ENCODE peak calls at places on chromosomes 1 and 21, in eight cellular contexts. Z is SK-N-SH, B is Panc1, A is A549, D is HCT116, E is GM23338, S is K562, V is HepG2. T is an unnamed sample.

GRCh38 chr1:209248649-209249279 is 334.8 kb upstream of the CAMK1G start:
- DNase-seq in B (peak), V (peak), S (peak), A (peak), E (peak), D (peak), Z (peak), T (peak)

GRCh38 chr1:225946803-225947202 is 5.8 kb upstream of the LEFTY2 start:
- DNase-seq in Z (no peak), V (no peak), A (no peak), E (no peak), D (no peak), S (no peak), B (no peak), T (no peak)

GRCh38 chr1:119988316-119989067 is 81.0 kb downstream of the NOTCH2 start:
- DNase-seq in A (no peak), E (no peak), Z (no peak), S (no peak), B (no peak), V (no peak), D (no peak), T (peak)

GRCh38 chr1:58848818-58849411 is 65.1 kb upstream of the JUN start:
- DNase-seq in A (peak), E (peak), Z (peak), B (peak), S (peak), D (peak), V (peak), T (no peak)

GRCh38 chr21:18986197-18986596 is 582.6 kb upstream of the TMPRSS15 start:
- DNase-seq in B (no peak), D (no peak), E (no peak), Z (no peak), V (no peak), S (no peak), A (no peak), T (no peak)

GRCh38 chr1:20405051-20405754 is 80.8 kb downstream of the CAMK2N1 start:
- DNase-seq in D (no peak), S (no peak), V (no peak), A (no peak), E (no peak), Z (no peak), B (no peak), T (no peak)

GRCh38 chr1:205118810-205119209 is 3.0 kb downstream of the RBBP5 start:
- DNase-seq in A (no peak), E (no peak), S (no peak), D (no peak), Z (no peak), B (no peak), V (no peak), T (no peak)

GRCh38 chr1:183242556-183242955 is 56.5 kb downstream of the LAMC2 start:
- DNase-seq in E (no peak), B (no peak), Z (no peak), A (no peak), S (no peak), D (no peak), V (no peak), T (no peak)

GRCh38 chr1:63575340-63575826 is 17.8 kb upstream of the PGM1 start:
- DNase-seq in V (no peak), A (no peak), S (peak), D (peak), Z (peak), B (peak), E (peak), T (no peak)

GRCh38 chr1:225865514-225865913 is 16.7 kb downstream of the TMEM63A start:
- DNase-seq in V (no peak), Z (no peak), B (no peak), A (no peak), D (no peak), S (no peak), E (no peak), T (no peak)

GRCh38 chr1:94142022-94142421 is 21.1 kb upstream of the ABCA4 start:
- DNase-seq in Z (no peak), D (no peak), S (no peak), A (no peak), E (no peak), V (no peak), B (no peak), T (no peak)

GRCh38 chr1:15945832-15946448 is 30.0 kb downstream of the ZBTB17 start:
- DNase-seq in A (no peak), E (no peak), B (no peak), D (no peak), Z (no peak), S (no peak), V (no peak), T (no peak)

GRCh38 chr21:27206368-27206982 is 239.6 kb upstream of the ADAMTS5 start:
- DNase-seq in V (no peak), Z (no peak), A (no peak), S (no peak), B (no peak), D (no peak), E (peak), T (no peak)

GRCh38 chr1:202576816-202577215 is 133.4 kb downstream of the SYT2 start:
- DNase-seq in Z (no peak), D (no peak), B (no peak), S (no peak), A (no peak), E (no peak), V (peak), T (peak)

GRCh38 chr1:26035203-26035958 is 10.5 kb downstream of the SLC30A2 start:
- DNase-seq in V (peak), B (peak), S (peak), E (peak), Z (peak), D (peak), A (peak), T (peak)

GRCh38 chr1:110483308-110483685 is 32.3 kb downstream of the PROK1 start:
- DNase-seq in D (no peak), A (no peak), V (no peak), S (no peak), Z (no peak), E (no peak), B (no peak), T (no peak)

GRCh38 chr1:24900486-24900849 is 29.6 kb downstream of the RUNX3 start:
- DNase-seq in D (no peak), E (no peak), Z (no peak), S (no peak), A (no peak), V (no peak), B (no peak), T (no peak)

GRCh38 chr21:45513741-45514310 is 28.4 kb downstream of the SLC19A1 start:
- DNase-seq in B (no peak), S (no peak), Z (no peak), E (no peak), A (no peak), V (no peak), D (no peak), T (no peak)

GRCh38 chr1:220370041-220370700 is 97.9 kb upstream of the RAB3GAP2 start:
- DNase-seq in D (peak), Z (peak), E (no peak), B (no peak), V (no peak), S (no peak), A (no peak), T (no peak)

GRCh38 chr1:32465541-32466002 is 700 bp downstream of the ZBTB8B start:
- DNase-seq in D (no peak), E (peak), Z (no peak), V (no peak), A (no peak), B (no peak), S (no peak), T (no peak)

GRCh38 chr1:32466761-32467160 is 1.9 kb downstream of the ZBTB8B start:
- DNase-seq in Z (no peak), D (no peak), E (no peak), S (no peak), A (no peak), V (no peak), B (no peak), T (no peak)

GRCh38 chr1:32468791-32469190 is 3.9 kb downstream of the ZBTB8B start:
- DNase-seq in S (no peak), Z (no peak), V (no peak), E (no peak), A (no peak), D (no peak), B (no peak), T (no peak)

GRCh38 chr1:32464716-32465540 is at the start of gene ZBTB8B:
- DNase-seq in E (peak), A (peak), S (peak), V (peak), B (no peak), D (peak), Z (peak), T (no peak)

DNA sequence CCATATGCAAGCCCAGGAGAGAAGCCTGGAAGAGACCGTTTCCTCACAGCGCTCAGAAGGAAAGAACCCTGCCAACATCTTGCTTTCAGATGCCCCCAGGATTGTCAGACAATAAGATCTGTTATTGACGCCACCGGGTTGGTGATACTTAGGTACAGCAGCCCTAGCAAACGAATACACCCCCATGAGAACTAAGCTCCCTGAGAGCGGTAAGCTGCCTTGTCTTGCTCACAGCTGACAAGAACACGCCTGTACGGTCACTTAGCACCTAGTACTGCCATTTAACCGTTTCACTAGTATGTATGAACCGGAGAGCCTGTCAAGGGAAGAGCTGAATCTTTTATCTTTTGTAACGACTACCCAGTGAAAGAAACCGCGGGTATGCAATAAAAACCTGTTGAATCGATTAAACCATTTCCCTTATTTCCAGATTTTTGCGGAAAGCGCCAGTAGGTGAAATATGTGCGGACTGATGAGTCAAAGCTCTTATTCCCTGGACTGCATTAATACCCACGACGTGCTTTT is 619 bp upstream of the ZBTB8B start:
- DNase-seq in Z (peak), D (no peak), S (no peak), A (no peak), V (no peak), E (peak), B (no peak), T (no peak)
- H3K4me3 ChIP-seq in Z (peak), D (no peak), S (no peak), A (peak), V (peak), E (peak), B (peak), T (no peak)

GRCh38 chr1:243528459-243529120 is 272.7 kb downstream of the SDCCAG8 start:
- DNase-seq in B (no peak), V (no peak), D (no peak), A (no peak), E (no peak), Z (no peak), S (no peak), T (no peak)

GRCh38 chr1:243523766-243524165 is 267.9 kb downstream of the SDCCAG8 start:
- DNase-seq in B (no peak), V (no peak), E (no peak), D (no peak), A (no peak), Z (no peak), S (no peak), T (no peak)

GRCh38 chr1:243526180-243526579 is 270.3 kb downstream of the SDCCAG8 start:
- DNase-seq in S (no peak), Z (no peak), E (no peak), B (no peak), D (no peak), V (no peak), A (no peak), T (no peak)

GRCh38 chr1:243520831-243521230 is 265.0 kb downstream of the SDCCAG8 start:
- DNase-seq in B (no peak), V (peak), A (no peak), Z (no peak), D (no peak), E (no peak), S (no peak), T (no peak)

GRCh38 chr1:243525085-243525487 is 269.2 kb downstream of the SDCCAG8 start:
- DNase-seq in Z (no peak), V (peak), A (peak), E (no peak), D (no peak), B (no peak), S (no peak), T (no peak)
- TF ChIP-seq REST in Z (no peak), V (no peak), A (no peak), E (no peak), D (no peak), B (no peak), S (no peak), T (no peak)

GRCh38 chr1:155859881-155860841 is 794 bp downstream of the SYT11 start:
- DNase-seq in E (peak), B (no peak), V (peak), A (no peak), Z (peak), S (peak), D (no peak), T (peak)

GRCh38 chr1:155858805-155859233 is 548 bp upstream of the SYT11 start:
- DNase-seq in V (no peak), S (no peak), Z (no peak), D (no peak), E (no peak), B (no peak), A (peak), T (peak)

GRCh38 chr1:155864393-155864792 is 5.0 kb downstream of the SYT11 start:
- DNase-seq in E (no peak), D (no peak), B (no peak), V (no peak), Z (no peak), A (no peak), S (no peak), T (no peak)

GRCh38 chr1:155859234-155859829 is at the start of gene SYT11:
- DNase-seq in B (peak), V (peak), E (peak), S (peak), Z (peak), A (peak), D (peak), T (peak)

GRCh38 chr1:155860939-155861496 is 1.7 kb downstream of the SYT11 start:
- DNase-seq in A (no peak), V (no peak), S (no peak), E (peak), D (no peak), B (no peak), Z (no peak), T (no peak)
- H3K4me3 ChIP-seq in A (no peak), V (peak), S (no peak), E (peak), D (no peak), B (peak), Z (peak), T (peak)

DNA sequence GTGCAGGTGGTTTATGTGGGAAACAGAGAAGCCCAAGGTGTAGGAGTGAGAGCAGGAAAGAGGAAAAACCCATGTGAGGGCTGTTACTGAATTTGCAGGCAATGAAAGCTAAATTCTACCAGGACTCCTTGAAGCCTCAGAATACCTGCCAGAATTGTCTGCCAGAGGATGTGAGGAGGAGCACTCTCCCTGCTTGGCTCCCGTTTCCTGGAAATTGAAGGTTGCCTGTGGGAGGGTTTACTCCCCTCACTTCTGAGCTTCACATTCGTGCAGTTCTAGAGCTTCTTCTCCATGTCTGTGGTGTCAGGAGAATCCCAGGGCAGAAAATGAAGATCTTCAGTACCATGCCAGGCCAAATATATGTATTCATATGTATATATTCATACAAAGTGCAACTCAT is 220.8 kb upstream of the ZP4 start:
- DNase-seq in S (no peak), B (no peak), Z (no peak), D (no peak), A (no peak), E (no peak), V (no peak), T (no peak)
- TF ChIP-seq REST in S (no peak), B (no peak), Z (no peak), D (no peak), A (no peak), E (no peak), V (no peak), T (no peak)

GRCh38 chr1:163201906-163202305 is 810 bp downstream of the RGS5 start:
- DNase-seq in Z (no peak), V (no peak), A (no peak), B (no peak), E (no peak), D (no peak), S (no peak), T (no peak)
- H3K4me3 ChIP-seq in Z (peak), V (no peak), A (no peak), B (peak), E (peak), D (no peak), S (no peak), T (no peak)

GRCh38 chr1:204113900-204114299 is 37.9 kb downstream of the ETNK2 start:
- DNase-seq in A (no peak), D (no peak), V (no peak), S (no peak), B (no peak), E (no peak), Z (no peak), T (no peak)

GRCh38 chr1:204108312-204109141 is 35.6 kb downstream of the SOX13 start:
- DNase-seq in S (no peak), E (peak), A (no peak), B (no peak), D (no peak), Z (no peak), V (no peak), T (no peak)

GRCh38 chr1:204112876-204113730 is 38.7 kb downstream of the ETNK2 start:
- DNase-seq in D (no peak), S (no peak), E (no peak), V (no peak), A (no peak), B (no peak), Z (no peak), T (no peak)

GRCh38 chr1:204107892-204108291 is 35.0 kb downstream of the SOX13 start:
- DNase-seq in D (no peak), A (no peak), B (no peak), E (no peak), S (no peak), Z (no peak), V (no peak), T (no peak)

GRCh38 chr1:204110894-204111633 is 38.1 kb downstream of the SOX13 start:
- DNase-seq in E (peak), S (no peak), D (no peak), B (no peak), Z (no peak), V (no peak), A (no peak), T (no peak)
- TF ChIP-seq REST in E (no peak), S (no peak), D (no peak), B (no peak), Z (no peak), V (no peak), A (no peak), T (no peak)

T was measured in HL-60.